ENCODE peak calls at places on chromosome 22, in five cellular contexts. E, S, X, I and P are unnamed samples.

GRCh38 chr22:29799217-29799680 is 32.1 kb downstream of the UQCR10 start:
- DNase-seq in I (peak), X (peak), E (peak), S (peak), P (peak)

GRCh38 chr22:39318507-39319283 is 728 bp downstream of the RPL3 start:
- DNase-seq in S (no peak), E (no peak), X (no peak), I (no peak), P (no peak)

GRCh38 chr22:49363526-49364230 is 464.0 kb downstream of the BRD1 start:
- DNase-seq in S (no peak), X (no peak), I (no peak), E (no peak), P (no peak)

GRCh38 chr22:49815641-49816071 is 12.0 kb downstream of the BRD1 start:
- DNase-seq in I (peak), X (no peak), S (no peak), E (no peak), P (no peak)

GRCh38 chr22:36860438-36860820 is 377 bp upstream of the NCF4 start:
- DNase-seq in E (no peak), S (no peak), X (no peak), I (no peak), P (no peak)

GRCh38 chr22:31211862-31212730 is at the start of gene LIMK2:
- DNase-seq in X (peak), S (peak), I (peak), E (peak), P (peak)

GRCh38 chr22:33658775-33659174 is 261.5 kb downstream of the LARGE1 start:
- DNase-seq in X (no peak), E (no peak), S (peak), I (no peak), P (peak)

GRCh38 chr22:35915477-35916013 is 113.1 kb downstream of the RBFOX2 start:
- DNase-seq in I (no peak), S (peak), E (no peak), X (no peak), P (peak)